ENCODE peak calls at places on chromosomes 3 and 15, in five cellular contexts. T is endothelial cell of umbilical vein, U is HCT116, W is dorsolateral prefrontal cortex, Q is GM06990. S is an unnamed sample.

GRCh38 chr3:15329058-15330005 is 3.1 kb downstream of the SH3BP5 start:
- DNase-seq in T (peak; percentile 65), U (no peak), W (no peak), Q (no peak), S (no peak)

GRCh38 chr15:88484781-88485246 is 17.3 kb downstream of the MRPS11 start:
- DNase-seq in T (no peak), U (no peak), W (peak; percentile 17), Q (no peak), S (no peak)

GRCh38 chr3:24254649-24255048 is 240.0 kb downstream of the THRB start:
- DNase-seq in T (no peak), U (no peak), W (no peak), Q (no peak), S (no peak)

GRCh38 chr3:27311400-27311799 is 57.8 kb downstream of the NEK10 start:
- DNase-seq in T (peak; percentile 65), U (peak; percentile 90), W (no peak), Q (no peak), S (no peak)

GRCh38 chr3:141231923-141232861 is 567 bp downstream of the PXYLP1 start:
- DNase-seq in T (peak; percentile 16), U (no peak), W (peak; percentile 57), Q (peak; percentile 30), S (peak; percentile 20)

GRCh38 chr15:101264911-101265641 is 12.2 kb downstream of the SELENOS start:
- DNase-seq in T (no peak), U (no peak), W (no peak), Q (peak; percentile 44), S (peak; percentile 85)

GRCh38 chr3:129527262-129527661 is 1.2 kb upstream of the RHO start:
- DNase-seq in T (no peak), U (no peak), W (no peak), Q (no peak), S (no peak)

GRCh38 chr3:138112362-138112761 is 3.0 kb downstream of the DZIP1L start:
- DNase-seq in T (no peak), U (no peak), W (no peak), Q (no peak), S (no peak)

GRCh38 chr3:113117511-113118302 is 93.7 kb upstream of the BOC start:
- DNase-seq in T (peak; percentile 31), U (no peak), W (no peak), Q (no peak), S (no peak)

GRCh38 chr15:80549191-80549590 is 145.0 kb downstream of the ARNT2 start:
- DNase-seq in T (no peak), U (no peak), W (no peak), Q (no peak), S (no peak)

GRCh38 chr3:183249006-183249718 is 3.9 kb upstream of the B3GNT5 start:
- DNase-seq in T (no peak), U (no peak), W (no peak), Q (no peak), S (no peak)

GRCh38 chr15:60179786-60180391 is 175.8 kb downstream of the FOXB1 start:
- DNase-seq in T (peak; percentile 44), U (peak; percentile 16), W (no peak), Q (no peak), S (peak; percentile 58)

GRCh38 chr3:126926684-126927404 is 56.1 kb upstream of the PLXNA1 start:
- DNase-seq in T (peak; percentile 88), U (peak; percentile 19), W (peak; percentile 74), Q (no peak), S (no peak)

GRCh38 chr15:37679627-37680026 is 254.8 kb upstream of the TMCO5A start:
- DNase-seq in T (no peak), U (no peak), W (no peak), Q (no peak), S (no peak)

GRCh38 chr3:192409838-192410683 is 317.3 kb downstream of the FGF12 start:
- DNase-seq in T (peak; percentile 40), U (no peak), W (peak; percentile 12), Q (no peak), S (no peak)

GRCh38 chr3:148975696-148976095 is 15.6 kb upstream of the GYG1 start:
- DNase-seq in T (no peak), U (no peak), W (no peak), Q (no peak), S (no peak)

GRCh38 chr3:139894638-139894989 is 40.4 kb upstream of the CLSTN2 start:
- DNase-seq in T (no peak), U (no peak), W (no peak), Q (no peak), S (no peak)

GRCh38 chr3:120033594-120033993 is 60.7 kb downstream of the GSK3B start:
- DNase-seq in T (no peak), U (no peak), W (no peak), Q (no peak), S (peak; percentile 18)

GRCh38 chr3:30779686-30780287 is 114.7 kb downstream of the GADL1 start:
- DNase-seq in T (peak; percentile 26), U (peak; percentile 16), W (no peak), Q (no peak), S (peak; percentile 25)

GRCh38 chr3:148694116-148694515 is 3.6 kb upstream of the AGTR1 start:
- DNase-seq in T (no peak), U (no peak), W (no peak), Q (no peak), S (no peak)

GRCh38 chr3:184562875-184563568 is 1.4 kb downstream of the EPHB3 start:
- DNase-seq in T (no peak), U (no peak), W (no peak), Q (no peak), S (no peak)

GRCh38 chr3:72258366-72258765 is 473.4 kb upstream of the PROK2 start:
- DNase-seq in T (no peak), U (no peak), W (no peak), Q (no peak), S (no peak)

GRCh38 chr3:15081960-15082664 is 16.8 kb downstream of the RBSN start:
- DNase-seq in T (no peak), U (no peak), W (no peak), Q (no peak), S (no peak)

GRCh38 chr3:39269528-39269927 is 10.3 kb downstream of the CX3CR1 start:
- DNase-seq in T (no peak), U (no peak), W (no peak), Q (no peak), S (no peak)

GRCh38 chr15:74642724-74643367 is 27.2 kb downstream of the CLK3 start:
- DNase-seq in T (peak; percentile 87), U (no peak), W (no peak), Q (no peak), S (no peak)

GRCh38 chr3:108031893-108032292 is 58.9 kb downstream of the CD47 start:
- DNase-seq in T (no peak), U (no peak), W (no peak), Q (no peak), S (no peak)
- H3K4me3 ChIP-seq in T (no peak overlapping the region), U (no peak overlapping the region), W (no peak overlapping the region), Q (no peak overlapping the region), S (no peak overlapping the region)

GRCh38 chr3:5095879-5096278 is 26.2 kb upstream of the ARL8B start:
- DNase-seq in T (no peak), U (no peak), W (no peak), Q (no peak), S (no peak)
- TF ChIP-seq CTCF in T (peak; percentile 21), U (no peak), W (no peak), Q (no peak), S (no peak)

GRCh38 chr3:52006820-52007133 is 11.1 kb upstream of the RPL29 start:
- DNase-seq in T (no peak), U (no peak), W (no peak), Q (no peak), S (no peak)

GRCh38 chr3:52004906-52005395 is 9.3 kb upstream of the RPL29 start:
- DNase-seq in T (no peak), U (no peak), W (no peak), Q (no peak), S (no peak)

GRCh38 chr3:52005571-52005986 is 9.9 kb upstream of the RPL29 start:
- DNase-seq in T (peak; percentile 53), U (no peak), W (peak; percentile 70), Q (no peak), S (no peak)

GRCh38 chr3:52007291-52007690 is 11.6 kb upstream of the RPL29 start:
- DNase-seq in T (no peak), U (no peak), W (no peak), Q (no peak), S (no peak)

GRCh38 chr3:52006017-52006819 is 10.5 kb upstream of the RPL29 start:
- DNase-seq in T (no peak), U (no peak), W (no peak), Q (no peak), S (no peak)
- H3K4me3 ChIP-seq in T (no peak overlapping the region), U (no peak overlapping the region), W (no peak overlapping the region), Q (no peak overlapping the region), S (no peak overlapping the region)

GRCh38 chr15:39602143-39602542 is 21.3 kb downstream of the THBS1 start:
- DNase-seq in T (no peak), U (no peak), W (no peak), Q (no peak), S (no peak)
- TF ChIP-seq CTCF in T (peak; percentile 31), U (no peak), W (no peak), Q (peak; percentile 38), S (peak; percentile 4)

GRCh38 chr15:31362121-31362520 is 35.5 kb downstream of the KLF13 start:
- DNase-seq in T (no peak), U (no peak), W (no peak), Q (no peak), S (no peak)
- H3K4me3 ChIP-seq in T (no peak overlapping the region), U (no peak overlapping the region), W (no peak overlapping the region), Q (no peak overlapping the region), S (no peak overlapping the region)

GRCh38 chr3:58529516-58530353 is 7.3 kb downstream of the ACOX2 start:
- DNase-seq in T (peak; percentile 31), U (peak; percentile 27), W (no peak), Q (no peak), S (peak; percentile 30)
- TF ChIP-seq CTCF in T (peak; percentile 43), U (peak; percentile 64), W (no peak), Q (peak; percentile 47), S (peak; percentile 36)